ENCODE peak calls at places on chromosomes 4 and X, in eight cellular contexts. S is A549; B is A673; L is stomach; V is CD8-positive, alpha-beta T cell; F is H9; U is tibial artery; C is endodermal cell. K is an unnamed sample.

GRCh38 chrX:110403436-110403835 is 44.8 kb downstream of the RTL9 start:
- DNase-seq in L (no peak), C (no peak), U (no peak), F (no peak), B (no peak), S (no peak), V (no peak), K (no peak)

GRCh38 chr4:123244233-123244632 is 152.4 kb upstream of the SPRY1 start:
- DNase-seq in F (no peak), V (no peak), B (no peak), U (peak), C (no peak), L (peak), S (no peak), K (no peak)

GRCh38 chrX:129983575-129984131 is 1.2 kb downstream of the BCORL1 start:
- DNase-seq in S (peak), F (peak), U (peak), C (peak), B (no peak), V (no peak), L (no peak), K (peak)

GRCh38 chrX:67351411-67351810 is 192.4 kb upstream of the AR start:
- DNase-seq in S (no peak), C (no peak), L (no peak), F (no peak), U (no peak), B (no peak), V (no peak), K (no peak)

GRCh38 chr4:11039494-11040142 is 355.1 kb upstream of the CLNK start:
- DNase-seq in L (no peak), V (no peak), B (no peak), F (no peak), S (no peak), U (no peak), C (no peak), K (no peak)

GRCh38 chrX:39869846-39870601 is 227.7 kb downstream of the BCOR start:
- DNase-seq in B (no peak), V (peak), U (no peak), S (peak), C (no peak), L (no peak), F (no peak), K (peak)

GRCh38 chrX:53211391-53211978 is 13.5 kb downstream of the KDM5C start:
- DNase-seq in F (no peak), V (no peak), S (no peak), L (no peak), B (no peak), U (no peak), C (no peak), K (no peak)

GRCh38 chrX:3697701-3698279 is 15.7 kb downstream of the PRKX start:
- DNase-seq in U (peak), C (peak), S (no peak), B (peak), F (no peak), L (no peak), V (no peak), K (no peak)

GRCh38 chr4:187606581-187606980 is 389.0 kb upstream of the ZFP42 start:
- DNase-seq in L (no peak), S (peak), B (peak), V (no peak), F (peak), U (peak), C (peak), K (no peak)

GRCh38 chr4:24809376-24809775 is 14.0 kb downstream of the SOD3 start:
- DNase-seq in F (peak), U (no peak), C (peak), L (no peak), V (no peak), S (peak), B (no peak), K (no peak)

GRCh38 chrX:9738146-9738545 is 27.5 kb downstream of the GPR143 start:
- DNase-seq in U (no peak), C (no peak), L (no peak), V (no peak), B (no peak), F (no peak), S (no peak), K (no peak)

GRCh38 chr4:2745981-2746806 is 9.9 kb downstream of the TNIP2 start:
- DNase-seq in U (peak), C (no peak), V (peak), L (peak), S (peak), F (no peak), B (peak), K (peak)

GRCh38 chr4:124591646-124592045 is 120.9 kb downstream of the ANKRD50 start:
- DNase-seq in S (no peak), B (no peak), F (no peak), C (no peak), U (no peak), L (no peak), V (no peak), K (no peak)

GRCh38 chr4:126735294-126736132 is 897.2 kb upstream of the INTU start:
- DNase-seq in C (peak), B (no peak), V (no peak), U (no peak), S (no peak), F (no peak), L (no peak), K (no peak)

GRCh38 chr4:168128601-168129000 is 36.3 kb downstream of the ANXA10 start:
- DNase-seq in V (no peak), F (no peak), L (no peak), C (no peak), B (no peak), U (no peak), S (no peak), K (no peak)

GRCh38 chr4:168129802-168130201 is 37.5 kb downstream of the ANXA10 start:
- DNase-seq in S (no peak), C (no peak), V (no peak), B (no peak), L (no peak), F (no peak), U (no peak), K (no peak)

GRCh38 chr4:168124008-168124641 is 31.8 kb downstream of the ANXA10 start:
- DNase-seq in L (no peak), F (no peak), B (no peak), V (no peak), S (no peak), C (no peak), U (no peak), K (no peak)

GRCh38 chr4:168126952-168127351 is 34.6 kb downstream of the ANXA10 start:
- DNase-seq in B (no peak), C (no peak), S (no peak), F (no peak), U (no peak), V (no peak), L (no peak), K (no peak)

DNA sequence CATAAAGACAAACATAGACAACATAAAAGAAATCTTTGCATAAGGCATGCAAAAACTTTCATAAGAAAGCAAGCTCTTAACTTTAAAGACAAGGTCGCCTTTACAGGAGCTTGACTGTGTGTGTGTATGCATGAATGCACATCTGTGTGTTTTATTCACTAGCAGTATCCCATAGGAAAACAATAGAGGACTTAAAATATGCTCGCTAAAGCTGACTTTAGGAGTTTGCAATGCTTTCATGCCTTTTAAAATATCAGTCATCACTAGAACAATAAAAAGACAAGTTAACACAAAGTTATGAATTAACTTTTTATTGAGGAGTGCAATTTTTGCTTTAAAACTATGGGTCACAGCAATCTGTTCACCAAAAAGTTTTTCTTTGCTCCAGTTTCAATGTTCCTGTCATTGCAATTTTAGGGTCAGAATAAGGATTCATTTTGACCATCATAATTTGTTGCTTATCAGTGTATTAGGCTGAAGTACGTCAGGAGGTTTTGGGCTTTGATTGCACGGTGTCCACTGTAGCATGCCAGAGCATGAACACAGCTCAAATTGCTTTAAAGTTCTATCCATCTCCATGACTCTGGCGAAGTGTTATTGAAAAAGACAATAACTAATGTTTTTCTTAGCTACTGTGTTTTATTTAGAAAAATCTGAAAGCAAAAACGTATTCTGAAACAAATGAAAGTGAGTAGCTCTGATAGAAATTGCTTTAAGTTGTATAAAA is 36.9 kb downstream of the ANXA10 start:
- DNase-seq in B (no peak), C (no peak), U (no peak), F (no peak), L (no peak), V (no peak), S (no peak), K (no peak)
- H3K27ac ChIP-seq in B (no peak), C (no peak), U (no peak), F (no peak), L (no peak), V (no peak), S (no peak), K (no peak)

GRCh38 chrX:18983711-18984380 is at the start of gene PHKA2:
- DNase-seq in F (peak), V (no peak), L (peak), C (peak), U (peak), S (peak), B (no peak), K (no peak)

GRCh38 chrX:18981124-18981807 is 2.6 kb downstream of the PHKA2 start:
- DNase-seq in B (no peak), S (no peak), C (no peak), F (no peak), U (no peak), V (no peak), L (no peak), K (no peak)

GRCh38 chrX:18985186-18985435 is 1.2 kb upstream of the PHKA2 start:
- DNase-seq in C (no peak), L (no peak), S (peak), B (no peak), V (no peak), U (no peak), F (no peak), K (no peak)

DNA sequence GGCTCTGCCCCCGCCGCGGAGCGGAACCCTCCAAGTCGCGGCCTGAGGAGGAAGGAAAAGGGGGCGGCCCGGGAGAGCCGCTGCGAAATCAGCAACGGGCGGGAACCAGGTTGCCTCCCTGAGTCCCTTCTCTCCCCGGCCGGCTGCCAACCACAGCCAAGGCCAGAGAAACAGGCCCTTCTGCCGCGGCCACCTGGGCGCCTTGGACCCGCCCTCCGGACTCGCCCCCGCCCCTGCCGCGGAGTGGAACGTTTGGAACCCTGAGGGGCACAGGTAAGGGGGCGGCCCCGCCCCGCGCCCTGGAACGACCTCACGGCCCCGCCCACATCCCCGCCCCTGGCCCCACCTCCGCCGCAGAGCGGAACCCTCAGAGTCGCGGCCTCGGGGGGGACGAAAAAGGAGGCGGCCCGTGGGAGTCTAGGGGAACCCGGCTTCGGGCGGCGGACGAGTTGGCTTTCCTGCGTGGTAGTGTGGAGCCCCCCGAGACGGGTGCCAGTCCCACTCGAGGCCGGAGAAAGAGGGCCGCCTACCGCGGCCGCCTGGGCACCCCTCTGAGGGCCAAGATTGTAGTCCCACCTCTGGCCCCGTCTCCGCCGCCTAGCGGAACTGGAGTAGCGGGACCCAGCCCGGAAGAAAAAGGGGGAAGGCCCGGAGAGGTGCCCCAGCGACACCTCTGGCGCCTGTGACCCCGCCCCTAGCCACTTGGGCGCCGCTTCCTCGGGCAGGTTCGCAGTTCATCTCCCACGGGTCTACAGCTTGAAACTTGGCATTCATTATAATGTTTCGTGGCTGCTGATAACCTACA is 669 bp upstream of the PHKA2 start:
- DNase-seq in V (peak), B (peak), S (peak), C (peak), F (peak), U (peak), L (peak), K (peak)
- TF ChIP-seq CTCF in V (peak), B (peak), S (peak), C (peak), F (peak), U (peak), L (peak), K (peak)

GRCh38 chr4:144712775-144713174 is 66.8 kb downstream of the HHIP start:
- DNase-seq in B (no peak), U (no peak), L (no peak), F (no peak), C (no peak), V (no peak), S (no peak), K (no peak)

GRCh38 chr4:144714166-144714565 is 68.2 kb downstream of the HHIP start:
- DNase-seq in V (no peak), L (no peak), U (no peak), B (no peak), S (no peak), C (no peak), F (no peak), K (no peak)

GRCh38 chr4:144709793-144710525 is 64.0 kb downstream of the HHIP start:
- DNase-seq in F (no peak), S (peak), U (no peak), V (no peak), C (no peak), L (no peak), B (no peak), K (no peak)

GRCh38 chr4:144710526-144710912 is 64.6 kb downstream of the HHIP start:
- DNase-seq in L (no peak), F (no peak), U (no peak), B (no peak), S (no peak), V (no peak), C (no peak), K (no peak)

DNA sequence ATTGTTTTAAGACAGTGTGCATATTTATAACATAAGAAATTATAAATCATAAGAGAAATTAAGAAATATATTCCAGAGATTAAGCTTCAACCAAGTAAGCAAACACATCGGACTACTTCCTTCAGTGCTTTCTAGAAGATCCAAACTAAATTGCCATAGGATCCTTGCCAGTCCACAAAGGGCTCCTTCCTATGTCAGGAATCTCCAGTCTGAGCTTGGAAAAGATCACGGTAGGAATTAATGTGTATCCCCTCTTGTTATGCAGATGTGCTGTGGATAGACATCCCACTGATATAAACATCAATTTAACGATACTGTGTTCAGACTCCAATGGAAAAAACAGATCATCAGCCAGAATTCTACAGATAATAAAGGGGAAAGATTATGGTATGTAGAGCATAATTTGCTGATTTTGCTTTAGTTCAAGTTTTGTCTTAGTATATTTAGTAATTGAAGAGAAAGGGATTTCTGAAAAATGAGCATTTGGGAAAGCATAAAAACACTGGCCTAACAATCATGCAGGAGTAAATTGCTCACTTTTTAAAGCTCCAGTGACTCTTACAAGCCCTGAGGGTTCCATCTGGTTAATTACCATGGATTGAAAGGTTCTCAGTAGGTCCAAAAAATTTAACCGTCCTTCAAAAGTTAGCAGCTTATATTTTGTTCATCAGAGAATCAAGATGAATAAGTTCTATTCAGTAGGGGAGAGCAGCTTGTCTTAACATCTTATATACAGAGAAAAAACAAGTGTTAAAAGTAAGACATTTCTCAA is 65.9 kb downstream of the HHIP start:
- DNase-seq in U (no peak), S (no peak), L (no peak), B (no peak), V (no peak), F (no peak), C (no peak), K (no peak)
- H3K27ac ChIP-seq in U (no peak), S (no peak), L (no peak), B (no peak), V (no peak), F (no peak), C (no peak), K (no peak)

GRCh38 chr4:14835288-14835687 is 167.0 kb upstream of the CPEB2 start:
- DNase-seq in B (no peak), C (no peak), V (no peak), S (no peak), U (no peak), F (no peak), L (no peak), K (no peak)

GRCh38 chr4:14841801-14842748 is 160.2 kb upstream of the CPEB2 start:
- DNase-seq in F (no peak), V (no peak), B (peak), S (peak), C (no peak), L (peak), U (peak), K (no peak)

GRCh38 chr4:14835708-14836107 is 166.6 kb upstream of the CPEB2 start:
- DNase-seq in V (no peak), C (no peak), L (no peak), F (no peak), S (no peak), B (no peak), U (no peak), K (no peak)

GRCh38 chr4:14834382-14834781 is 167.9 kb upstream of the CPEB2 start:
- DNase-seq in C (no peak), V (no peak), F (no peak), S (no peak), L (no peak), B (no peak), U (no peak), K (no peak)

DNA sequence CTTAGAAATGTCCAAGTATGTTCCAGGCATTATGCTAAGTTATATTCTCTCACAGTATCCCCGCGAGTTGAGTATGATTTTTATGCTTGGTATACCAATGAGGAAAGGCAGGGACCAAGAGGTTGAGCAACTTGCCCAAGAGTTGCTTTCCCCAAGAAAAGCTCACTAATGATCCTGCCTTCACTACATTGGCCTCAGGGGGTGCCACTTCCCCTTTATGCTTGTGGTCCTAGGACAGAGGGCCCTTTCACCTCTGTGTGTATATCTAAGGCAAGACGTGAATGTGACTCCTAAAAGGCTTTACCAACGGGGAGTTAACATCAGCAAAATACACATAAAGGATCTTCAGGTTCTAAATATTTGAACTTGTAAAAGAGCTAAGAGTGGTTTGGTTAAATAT is 164.4 kb upstream of the CPEB2 start:
- DNase-seq in V (no peak), U (no peak), B (no peak), F (peak), S (no peak), L (no peak), C (no peak), K (no peak)
- TF ChIP-seq CTCF in V (no peak), U (no peak), B (no peak), F (peak), S (no peak), L (no peak), C (peak), K (no peak)

DNA sequence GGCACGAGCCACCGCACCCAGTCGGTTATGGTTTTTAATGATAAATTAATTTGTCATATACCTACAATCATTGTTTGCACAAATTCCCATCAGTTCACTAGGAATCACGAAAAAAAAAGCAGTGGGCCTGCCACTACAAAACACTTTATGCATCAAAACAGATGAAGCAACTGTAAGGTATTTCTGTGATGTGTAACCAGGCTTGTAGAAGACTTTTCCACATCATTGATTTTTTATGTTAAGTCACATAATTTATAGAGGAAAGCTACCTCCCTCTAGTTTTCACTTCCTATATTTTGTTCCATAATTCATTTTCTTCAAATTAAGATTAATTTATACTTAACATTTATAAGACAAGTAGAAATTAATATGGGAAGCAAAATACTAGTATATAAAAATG is 6.7 kb upstream of the FAM200B start:
- DNase-seq in L (no peak), B (no peak), U (no peak), C (no peak), F (no peak), S (no peak), V (no peak), K (no peak)
- H3K27ac ChIP-seq in L (no peak), B (no peak), U (no peak), C (no peak), F (no peak), S (no peak), V (no peak), K (no peak)

GRCh38 chr4:46937493-46937892 is 28.4 kb upstream of the COX7B2 start:
- DNase-seq in U (no peak), C (no peak), L (no peak), B (peak), V (no peak), F (no peak), S (no peak), K (no peak)
- TF ChIP-seq CTCF in U (peak), C (peak), L (no peak), B (peak), V (no peak), F (peak), S (no peak), K (no peak)

DNA sequence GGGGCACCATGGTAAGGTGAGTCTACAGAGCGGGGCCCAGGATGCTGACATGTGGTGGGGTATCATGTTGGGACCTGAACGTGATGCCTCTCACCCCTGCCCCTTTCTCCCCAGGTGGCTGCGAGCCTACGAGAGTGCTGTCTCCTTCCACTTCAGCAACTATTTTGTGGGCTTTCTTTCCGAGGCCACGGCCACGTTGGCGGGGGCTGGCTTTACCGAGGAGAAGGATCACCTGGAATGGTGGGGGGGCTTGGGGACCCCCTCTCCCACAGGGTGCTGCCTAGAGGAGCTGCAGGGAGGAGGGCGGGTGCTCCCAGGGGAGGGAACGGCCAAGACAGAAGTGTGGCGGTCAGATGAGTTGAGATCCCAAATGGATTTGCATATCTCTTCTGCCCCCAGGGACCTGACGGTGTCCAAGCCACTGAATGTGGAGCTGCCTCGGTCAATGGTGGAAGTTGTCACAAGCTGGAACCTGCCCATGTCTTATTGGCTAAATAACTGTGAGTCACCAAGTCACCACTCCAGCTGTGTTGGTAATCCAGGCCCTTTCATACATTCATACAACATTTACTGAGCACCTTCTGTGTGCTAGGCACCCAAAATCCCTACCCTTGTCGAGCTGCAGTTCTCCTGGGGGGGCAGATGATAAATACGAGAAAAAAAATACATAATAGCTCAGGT is 5.5 kb downstream of the PORCN start:
- DNase-seq in C (no peak), B (no peak), V (no peak), L (no peak), F (no peak), S (no peak), U (no peak), K (no peak)
- H3K27ac ChIP-seq in C (no peak), B (no peak), V (no peak), L (no peak), F (no peak), S (no peak), U (no peak), K (no peak)

K was measured in CD4-positive, alpha-beta T cell.